ENCODE peak calls at places on chromosomes 5 and 9, in six cellular contexts. W is tibial nerve, X is sigmoid colon, P is ovary, L is A549, I is stomach. J is an unnamed sample.
A peak's percentile ranks its signal among the peaks of the same experiment; 100 is the strongest.

GRCh38 chr5:96745844-96746531 is 61.8 kb downstream of the ERAP1 start:
- DNase-seq in W (no peak), X (no peak), P (no peak), L (no peak), I (no peak), J (no peak)

GRCh38 chr5:61965074-61965473 is 340.9 kb upstream of the KIF2A start:
- DNase-seq in W (no peak), X (no peak), P (no peak), L (no peak), I (no peak), J (no peak)

GRCh38 chr9:137297966-137298365 is 4.1 kb downstream of the NRARP start:
- DNase-seq in W (no peak), X (no peak), P (no peak), L (no peak), I (no peak), J (no peak)

GRCh38 chr9:72041775-72042194 is 18.6 kb downstream of the C9orf57 start:
- DNase-seq in W (no peak), X (peak; percentile 76), P (peak; percentile 61), L (no peak), I (no peak), J (no peak)

GRCh38 chr5:68137451-68138190 is 77.9 kb upstream of the PIK3R1 start:
- DNase-seq in W (no peak), X (no peak), P (no peak), L (no peak), I (no peak), J (no peak)

GRCh38 chr5:173318881-173319609 is 9.2 kb downstream of the STC2 start:
- DNase-seq in W (no peak), X (no peak), P (no peak), L (no peak), I (no peak), J (no peak)

GRCh38 chr9:95091574-95091970 is 225.9 kb downstream of the FANCC start:
- DNase-seq in W (no peak), X (no peak), P (peak; percentile 41), L (peak; percentile 41), I (no peak), J (no peak)

GRCh38 chr5:157022002-157022401 is 36.9 kb downstream of the HAVCR1 start:
- DNase-seq in W (no peak), X (no peak), P (no peak), L (no peak), I (no peak), J (no peak)

GRCh38 chr5:133397432-133397831 is 214.9 kb downstream of the FSTL4 start:
- DNase-seq in W (no peak), X (no peak), P (no peak), L (no peak), I (no peak), J (peak; percentile 34)

GRCh38 chr5:173781826-173782670 is 106.1 kb upstream of the CPEB4 start:
- DNase-seq in W (peak; percentile 60), X (peak; percentile 90), P (peak; percentile 77), L (peak; percentile 91), I (peak; percentile 77), J (peak; percentile 96)

GRCh38 chr5:16888694-16889124 is 47.4 kb downstream of the MYO10 start:
- DNase-seq in W (no peak), X (no peak), P (no peak), L (peak; percentile 63), I (no peak), J (no peak)

GRCh38 chr9:16708638-16709435 is 161.6 kb downstream of the BNC2 start:
- DNase-seq in W (no peak), X (no peak), P (no peak), L (no peak), I (no peak), J (no peak)

DNA sequence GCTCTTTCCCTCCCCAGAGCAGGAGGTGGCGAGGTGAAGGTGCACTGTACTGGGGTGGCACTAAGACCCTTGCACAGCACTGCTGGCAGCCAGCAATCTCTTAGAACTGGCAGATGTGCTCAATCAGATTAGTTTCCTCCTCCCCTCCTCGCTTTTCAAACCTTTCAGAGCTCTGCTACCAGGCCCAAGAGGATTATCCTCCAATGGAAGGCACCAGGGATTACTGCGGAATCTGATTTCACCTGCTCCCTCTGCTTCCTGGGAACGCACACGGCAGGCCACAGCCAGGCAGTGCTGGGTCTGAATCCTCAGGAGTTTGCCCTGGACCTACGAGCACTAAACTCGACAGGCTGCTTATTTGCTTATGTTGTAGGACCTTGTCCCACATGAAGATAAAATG is 32.8 kb downstream of the FABP6 start:
- DNase-seq in W (no peak), X (no peak), P (no peak), L (no peak), I (no peak), J (no peak)
- H3K4me1 ChIP-seq in W (peaks cover 15% of the 10 kb centered on the region), X (no peaks in the 10 kb centered on the region), P (peaks cover 24% of the 10 kb centered on the region), L (no peaks in the 10 kb centered on the region), I (peaks cover 26% of the 10 kb centered on the region), J (peaks cover 10% of the 10 kb centered on the region)

DNA sequence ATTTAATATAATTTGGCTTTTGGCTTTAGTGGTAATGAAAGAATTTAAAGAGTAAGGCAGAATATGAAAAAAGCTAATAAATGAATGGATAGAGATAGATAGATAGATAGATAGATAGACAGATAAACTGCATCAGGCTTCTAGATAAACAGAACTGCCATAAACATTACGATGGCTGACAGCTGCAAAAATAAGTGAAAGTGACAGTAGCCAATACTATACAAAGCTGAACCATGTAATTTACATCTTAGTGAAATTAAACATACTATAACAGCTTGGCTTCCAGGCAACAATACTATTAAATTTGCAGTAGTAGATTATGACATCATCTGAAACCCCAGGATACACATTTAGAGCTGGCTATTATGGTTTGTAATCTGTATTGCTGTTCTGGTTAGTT is 1354.8 kb downstream of the PTPRD start:
- DNase-seq in W (no peak), X (no peak), P (no peak), L (no peak), I (no peak), J (no peak)
- TF ChIP-seq EP300 in W (no peak), X (no peak), P (no peak), L (no peak), I (no peak), J (no peak)

GRCh38 chr5:56161927-56162326 is 71.2 kb downstream of the ANKRD55 start:
- DNase-seq in W (no peak), X (no peak), P (no peak), L (no peak), I (no peak), J (no peak)
- H3K4me1 ChIP-seq in W (peaks cover 26% of the 10 kb centered on the region), X (no peaks in the 10 kb centered on the region), P (peaks cover 6% of the 10 kb centered on the region), L (no peaks in the 10 kb centered on the region), I (peaks cover 44% of the 10 kb centered on the region), J (peaks cover 7% of the 10 kb centered on the region)

DNA sequence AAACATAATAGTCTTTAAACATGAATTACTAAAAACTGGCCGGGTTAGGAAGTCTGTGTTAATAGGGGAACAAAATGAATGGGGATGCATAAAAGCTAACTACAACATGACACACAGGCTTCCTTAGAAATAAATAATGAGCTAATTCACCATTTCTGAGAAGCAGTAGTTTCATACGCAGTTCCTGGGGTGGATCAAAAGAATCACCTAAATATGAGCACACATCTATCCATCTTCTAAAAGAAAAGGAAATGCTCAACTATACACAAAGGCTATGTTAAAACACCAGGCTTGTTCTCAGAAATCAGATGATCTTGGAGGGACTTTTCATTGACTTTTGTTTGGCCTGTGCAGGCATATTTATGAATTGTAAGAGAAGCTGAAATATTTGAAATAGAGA is 373.0 kb downstream of the ARRDC3 start:
- DNase-seq in W (no peak), X (no peak), P (no peak), L (no peak), I (no peak), J (no peak)
- TF ChIP-seq EP300 in W (no peak), X (no peak), P (no peak), L (no peak), I (no peak), J (no peak)

GRCh38 chr5:57774439-57774838 is 291.8 kb upstream of the ACTBL2 start:
- DNase-seq in W (no peak), X (no peak), P (no peak), L (no peak), I (no peak), J (no peak)
- H3K4me1 ChIP-seq in W (peaks cover 13% of the 10 kb centered on the region), X (no peaks in the 10 kb centered on the region), P (peaks cover 2% of the 10 kb centered on the region), L (peaks cover 42% of the 10 kb centered on the region), I (peaks cover 35% of the 10 kb centered on the region), J (peaks cover under 1% of the 10 kb centered on the region)

GRCh38 chr5:41929035-41929434 is 4.0 kb downstream of the FBXO4 start:
- DNase-seq in W (no peak), X (no peak), P (no peak), L (no peak), I (no peak), J (no peak)
- TF ChIP-seq EP300 in W (no peak), X (no peak), P (no peak), L (no peak), I (no peak), J (no peak)

J was measured in esophagus muscularis mucosa.